ENCODE peak calls at places on chromosomes 11 and 22, in six cellular contexts. V is colonic mucosa, Q is tibial artery, T is spleen, S is thoracic aorta, D is cardiac muscle cell. I is an unnamed sample.

GRCh38 chr22:35839811-35840739 is 122.4 kb downstream of the APOL5 start:
- DNase-seq in V (peak; percentile 90), D (peak; percentile 98), S (peak; percentile 76), Q (peak; percentile 83), T (peak; percentile 76), I (peak; percentile 58)

GRCh38 chr22:26743149-26743548 is 85.8 kb downstream of the MIAT start:
- DNase-seq in V (no peak), T (no peak), S (no peak), Q (no peak), D (no peak), I (no peak)

GRCh38 chr22:19488884-19489843 is 9.4 kb downstream of the CDC45 start:
- DNase-seq in V (no peak), S (no peak), D (peak; percentile 44), Q (no peak), T (no peak), I (no peak)

GRCh38 chr11:85627332-85627997 is at the start of gene DLG2:
- DNase-seq in D (peak; percentile 41), V (peak; percentile 39), T (no peak), S (no peak), Q (peak; percentile 31), I (no peak)

GRCh38 chr22:39439170-39439569 is 17.6 kb upstream of the MGAT3 start:
- DNase-seq in V (no peak), D (peak; percentile 79), S (no peak), Q (no peak), T (no peak), I (no peak)

GRCh38 chr11:2343502-2343901 is 33.6 kb upstream of the CD81 start:
- DNase-seq in D (no peak), Q (no peak), V (no peak), S (no peak), T (no peak), I (no peak)

GRCh38 chr11:128711136-128711535 is 17.3 kb downstream of the FLI1 start:
- DNase-seq in S (no peak), D (peak; percentile 71), V (no peak), T (no peak), Q (no peak), I (no peak)

GRCh38 chr11:94926271-94926625 is 47.1 kb downstream of the CWC15 start:
- DNase-seq in V (no peak), S (no peak), T (no peak), Q (no peak), D (no peak), I (no peak)

GRCh38 chr11:19817265-19817851 is 104.7 kb downstream of the NAV2 start:
- DNase-seq in V (no peak), Q (no peak), T (no peak), S (no peak), D (no peak), I (no peak)

GRCh38 chr11:65541093-65542010 is 16.5 kb downstream of the SCYL1 start:
- DNase-seq in S (no peak), T (no peak), Q (no peak), D (no peak), V (no peak), I (no peak)

GRCh38 chr11:135033545-135033944 is 621.5 kb upstream of the B3GAT1 start:
- DNase-seq in D (peak; percentile 1), S (no peak), V (no peak), T (no peak), Q (no peak), I (no peak)

GRCh38 chr11:128582496-128583366 is 4.6 kb downstream of the ETS1 start:
- DNase-seq in T (no peak), D (peak; percentile 92), S (no peak), Q (no peak), V (no peak), I (no peak)

GRCh38 chr11:43708776-43709175 is 28.2 kb downstream of the HSD17B12 start:
- DNase-seq in S (no peak), Q (no peak), T (no peak), D (peak; percentile 13), V (no peak), I (no peak)

GRCh38 chr11:40354121-40354520 is 1105.3 kb downstream of the LRRC4C start:
- DNase-seq in V (no peak), Q (no peak), S (no peak), T (no peak), D (no peak), I (no peak)

GRCh38 chr11:62954478-62954877 is 30.3 kb downstream of the SLC22A6 start:
- DNase-seq in S (no peak), V (no peak), T (no peak), Q (no peak), D (no peak), I (no peak)

GRCh38 chr11:74838188-74838587 is 89.5 kb downstream of the RNF169 start:
- DNase-seq in V (no peak), D (no peak), S (no peak), Q (no peak), T (no peak), I (no peak)

GRCh38 chr22:21443735-21444421 is 23.3 kb upstream of the TMEM191C start:
- DNase-seq in V (no peak), S (no peak), T (peak; percentile 66), D (no peak), Q (peak; percentile 2), I (peak; percentile 51)

GRCh38 chr22:50259302-50259701 is 2.2 kb downstream of the MAPK12 start:
- DNase-seq in T (no peak), Q (no peak), D (no peak), V (no peak), S (no peak), I (no peak)

GRCh38 chr22:49186756-49187155 is 640.9 kb downstream of the BRD1 start:
- DNase-seq in Q (no peak), D (no peak), T (peak; percentile 59), V (no peak), S (no peak), I (no peak)

GRCh38 chr11:88384004-88384677 is 46.6 kb upstream of the CTSC start:
- DNase-seq in S (no peak), V (no peak), D (peak; percentile 44), T (no peak), Q (no peak), I (no peak)

GRCh38 chr11:28701760-28702449 is 593.7 kb downstream of the METTL15 start:
- DNase-seq in T (no peak), D (no peak), S (no peak), V (no peak), Q (no peak), I (no peak)

GRCh38 chr11:3093281-3094191 is 36.3 kb upstream of the CARS1 start:
- DNase-seq in T (no peak), Q (no peak), V (no peak), S (no peak), D (no peak), I (no peak)

GRCh38 chr22:32557424-32557823 is 82.8 kb downstream of the FBXO7 start:
- DNase-seq in S (no peak), T (peak; percentile 71), V (no peak), D (no peak), Q (no peak), I (no peak)

GRCh38 chr11:64711138-64711943 is 11.7 kb downstream of the NRXN2 start:
- DNase-seq in S (no peak), T (no peak), D (no peak), V (no peak), Q (no peak), I (no peak)

GRCh38 chr11:75839851-75840250 is 24.8 kb downstream of the UVRAG start:
- DNase-seq in D (peak; percentile 52), T (no peak), Q (no peak), V (no peak), S (no peak), I (no peak)

GRCh38 chr11:57604289-57605010 is 7.0 kb downstream of the SERPING1 start:
- DNase-seq in Q (no peak), T (peak; percentile 39), S (no peak), V (no peak), D (no peak), I (no peak)
- H3K4me3 ChIP-seq in Q (no peak overlapping the region), T (no peak overlapping the region), S (no peak overlapping the region), V (no peak overlapping the region), D (no peak overlapping the region), I (no peak overlapping the region)

DNA sequence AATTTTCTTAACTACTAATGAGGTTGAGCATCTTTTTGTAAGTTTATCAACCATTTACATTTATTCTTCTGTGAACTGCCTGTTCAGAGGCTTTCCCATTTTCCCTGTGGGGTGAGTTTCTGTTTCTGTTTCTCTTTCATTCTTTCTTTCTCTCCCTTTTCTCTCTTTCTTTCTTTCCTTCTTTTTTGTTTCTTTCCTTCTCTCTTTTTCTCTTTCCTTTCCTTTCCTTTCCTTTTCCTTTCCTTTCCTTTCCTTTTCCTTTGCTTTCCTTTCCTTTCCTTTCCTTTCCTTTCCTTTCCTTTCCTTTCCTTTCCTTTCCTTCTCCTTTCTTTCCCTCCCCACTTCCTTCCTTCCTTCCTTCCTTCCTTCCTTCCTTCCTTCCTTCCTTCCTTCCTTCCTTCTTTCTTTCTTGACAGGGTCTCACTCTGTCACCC is 8.0 kb upstream of the ZBED5 start:
- DNase-seq in Q (no peak), V (no peak), D (no peak), S (no peak), T (no peak), I (no peak)
- H3K4me1 ChIP-seq in Q (peaks cover 70% of the 10 kb centered on the region), V (no peaks in the 10 kb centered on the region), D (peaks cover 38% of the 10 kb centered on the region), S (peaks cover 49% of the 10 kb centered on the region), T (peaks cover 37% of the 10 kb centered on the region), I (peaks cover 33% of the 10 kb centered on the region)

DNA sequence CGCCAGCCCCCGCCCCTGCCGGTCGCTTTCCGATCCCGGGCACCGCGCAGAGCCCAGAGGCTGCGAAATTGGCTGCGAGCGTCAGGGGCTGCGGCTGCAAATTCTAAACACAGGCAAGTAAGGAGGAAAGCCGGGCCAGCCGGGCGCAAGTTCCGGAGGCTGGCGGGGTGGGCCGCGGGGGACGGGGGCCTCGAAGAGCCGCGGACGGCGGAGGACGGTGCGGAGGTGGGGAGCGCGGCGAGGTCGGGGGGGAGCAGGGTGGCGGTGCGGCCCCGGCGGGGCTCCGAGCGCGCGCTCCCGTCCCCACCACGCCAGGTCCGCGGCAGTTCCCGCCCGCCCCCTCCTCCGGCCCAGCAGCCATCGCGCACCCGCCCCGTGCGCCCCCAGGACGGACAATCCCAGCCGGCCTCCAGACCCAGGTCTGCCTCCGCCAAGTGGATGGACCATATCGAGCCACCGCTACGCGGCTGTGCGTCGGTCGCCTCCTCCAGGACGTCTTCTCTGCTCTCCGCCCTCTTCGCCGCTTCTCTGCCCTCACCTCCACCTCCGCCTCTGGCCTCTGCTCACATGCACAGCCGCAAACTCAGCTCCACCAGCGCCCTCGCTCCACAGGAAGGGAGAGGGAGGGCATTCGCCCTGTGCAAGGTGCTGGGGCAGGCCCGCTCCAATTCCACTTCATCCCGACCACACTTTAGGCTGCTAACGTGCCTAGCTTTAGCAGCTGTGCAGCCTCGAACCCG is 7.2 kb downstream of the ELFN2 start:
- DNase-seq in Q (no peak), T (no peak), V (no peak), S (no peak), D (no peak), I (no peak)
- H3K4me3 ChIP-seq in Q (peak overlapping the region; percentile 24), T (no peak overlapping the region), V (no peak overlapping the region), S (peak overlapping the region; percentile 33), D (peak overlapping the region; percentile 36), I (peak overlapping the region; percentile 33)

DNA sequence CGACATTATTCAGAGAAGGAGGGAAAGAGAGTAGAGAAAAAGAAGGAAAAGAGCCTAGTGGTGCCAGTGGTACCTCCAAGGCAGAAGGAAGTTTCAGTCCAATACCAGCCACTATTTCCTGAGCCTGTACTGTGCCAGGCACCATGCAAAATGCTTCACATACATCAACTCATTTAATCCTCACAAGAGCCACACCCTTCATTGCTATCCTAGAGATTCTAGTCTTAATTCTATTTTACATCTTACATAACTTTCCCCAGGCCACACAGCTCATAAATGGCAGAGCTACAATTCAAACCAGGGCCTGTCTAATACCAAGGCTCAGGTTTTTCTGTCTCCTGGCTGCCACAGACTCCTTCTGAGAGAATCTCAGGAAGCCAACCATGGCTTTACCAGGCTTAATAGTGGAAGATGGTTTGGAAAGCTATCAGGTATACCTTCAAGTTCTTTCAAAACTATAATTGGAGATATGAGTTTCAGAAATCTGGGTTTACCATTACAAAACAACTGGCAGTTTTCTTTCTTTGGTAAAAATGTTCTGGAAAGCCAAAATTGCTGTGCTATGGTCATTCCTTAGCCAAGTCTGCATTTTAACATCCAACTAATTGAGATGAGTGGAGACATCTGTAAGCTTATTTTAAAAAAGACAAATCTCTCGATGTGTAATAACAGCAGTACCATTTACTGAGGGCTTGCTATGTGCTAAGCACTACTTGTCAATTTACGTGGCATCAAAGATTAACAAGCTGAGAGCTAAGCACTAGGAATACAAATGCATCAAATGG is 225.1 kb upstream of the PITPNB start:
- DNase-seq in Q (no peak), S (no peak), D (no peak), T (no peak), V (no peak), I (no peak)
- H3K4me1 ChIP-seq in Q (peaks cover 47% of the 10 kb centered on the region), S (peaks cover 6% of the 10 kb centered on the region), D (peaks cover 36% of the 10 kb centered on the region), T (no peaks in the 10 kb centered on the region), V (no peaks in the 10 kb centered on the region), I (peaks cover 20% of the 10 kb centered on the region)